ENCODE peak calls at places on chromosome 2, in ten cellular contexts. B is substantia nigra; S is activated naive CD8-positive, alpha-beta T cell treated with anti-CD3 and anti-CD28 coated beads for 36 hours; F is T-cell; M is G401; E is K562; Y is caudate nucleus; Q is renal cortical epithelial cell; V is activated CD4-positive, alpha-beta T cell treated with anti-CD3 and anti-CD28 coated beads, Interleukin-2, amount 50 U/mL, for 48 hours; U is stimulated activated CD8-positive, alpha-beta memory T cell treated with anti-CD3 and anti-CD28 coated beads, Interleukin-4, amount 100 ng/mL, for 4 hours. Z is an unnamed sample.

GRCh38 chr2:238936162-238937052 is 88.5 kb downstream of the TWIST2 start:
- DNase-seq in M (no peak), B (no peak), S (no peak), Y (no peak), E (no peak), V (no peak), Q (no peak), U (no peak), F (no peak), Z (no peak)

GRCh38 chr2:29518010-29518409 is 402.8 kb downstream of the CLIP4 start:
- DNase-seq in B (no peak), M (no peak), F (no peak), Y (no peak), E (no peak), V (no peak), Q (peak), U (no peak), S (no peak), Z (no peak)

GRCh38 chr2:69692424-69692823 is 48.9 kb upstream of the AAK1 start:
- DNase-seq in V (no peak), Y (no peak), E (no peak), Q (peak), S (no peak), U (no peak), M (no peak), F (no peak), B (no peak), Z (no peak)

GRCh38 chr2:42314892-42315468 is 46.0 kb downstream of the COX7A2L start:
- DNase-seq in U (no peak), F (no peak), Y (no peak), E (no peak), Q (peak), M (no peak), S (no peak), V (no peak), B (no peak), Z (no peak)

GRCh38 chr2:178074123-178075005 is 1.8 kb upstream of the PDE11A start:
- DNase-seq in S (no peak), F (no peak), Q (no peak), E (no peak), Y (no peak), V (no peak), B (no peak), M (no peak), U (no peak), Z (no peak)

GRCh38 chr2:188199716-188200128 is 92.0 kb upstream of the GULP1 start:
- DNase-seq in E (no peak), M (no peak), F (no peak), Y (no peak), B (no peak), U (no peak), Q (peak), V (no peak), S (no peak), Z (no peak)

GRCh38 chr2:239289545-239289944 is 111.3 kb downstream of the HDAC4 start:
- DNase-seq in V (no peak), Q (no peak), M (no peak), F (no peak), S (peak), U (no peak), Y (no peak), B (no peak), E (no peak), Z (no peak)

GRCh38 chr2:101759162-101759561 is 61.7 kb downstream of the MAP4K4 start:
- DNase-seq in F (no peak), M (no peak), S (no peak), Q (peak), E (no peak), B (no peak), U (no peak), Y (no peak), V (no peak), Z (no peak)

GRCh38 chr2:179165356-179166000 is 99.2 kb downstream of the SESTD1 start:
- DNase-seq in V (no peak), S (no peak), B (no peak), Q (no peak), F (no peak), M (no peak), E (no peak), U (no peak), Y (no peak), Z (no peak)

GRCh38 chr2:212414699-212415309 is 123.8 kb downstream of the ERBB4 start:
- DNase-seq in F (no peak), Q (no peak), S (no peak), B (no peak), U (no peak), E (no peak), Y (no peak), M (peak), V (no peak), Z (no peak)

GRCh38 chr2:147017976-147018645 is 826.7 kb upstream of the ACVR2A start:
- DNase-seq in V (no peak), F (no peak), B (no peak), Y (no peak), S (no peak), U (no peak), E (no peak), Q (no peak), M (no peak), Z (no peak)

GRCh38 chr2:240349133-240350005 is 86.1 kb upstream of the GPC1 start:
- DNase-seq in B (no peak), U (no peak), E (no peak), M (no peak), Y (no peak), V (no peak), F (no peak), Q (no peak), S (no peak), Z (no peak)

GRCh38 chr2:172380436-172381274 is 46.7 kb upstream of the ITGA6 start:
- DNase-seq in V (no peak), S (no peak), M (no peak), E (no peak), B (no peak), Y (no peak), U (no peak), Q (no peak), F (no peak), Z (no peak)

GRCh38 chr2:133477614-133477990 is 90.7 kb downstream of the NCKAP5 start:
- DNase-seq in U (no peak), B (no peak), Y (no peak), E (no peak), M (no peak), V (no peak), S (no peak), F (no peak), Q (no peak), Z (no peak)

GRCh38 chr2:179581605-179582004 is 279.8 kb downstream of the ZNF385B start:
- DNase-seq in V (no peak), E (peak), F (no peak), M (no peak), S (no peak), B (no peak), Y (no peak), U (no peak), Q (no peak), Z (no peak)

GRCh38 chr2:13919981-13920382 is 712.5 kb upstream of the LRATD1 start:
- DNase-seq in B (no peak), F (no peak), Q (peak), Y (no peak), S (no peak), U (no peak), M (no peak), E (no peak), V (no peak), Z (no peak)

GRCh38 chr2:120291464-120292311 is 39.0 kb downstream of the RALB start:
- DNase-seq in Y (no peak), M (no peak), V (no peak), E (peak), U (no peak), S (no peak), Q (peak), B (no peak), F (no peak), Z (no peak)

GRCh38 chr2:45320956-45321355 is 290.1 kb downstream of the SRBD1 start:
- DNase-seq in Q (no peak), B (no peak), S (no peak), Y (no peak), E (no peak), F (no peak), V (no peak), M (no peak), U (no peak), Z (no peak)

GRCh38 chr2:21694079-21694478 is 570.3 kb downstream of the TDRD15 start:
- DNase-seq in M (no peak), B (no peak), S (no peak), E (no peak), U (no peak), Y (no peak), F (no peak), V (no peak), Q (no peak), Z (no peak)

GRCh38 chr2:145096582-145096981 is 576.7 kb upstream of the ZEB2 start:
- DNase-seq in S (no peak), U (no peak), Y (no peak), B (no peak), F (no peak), V (no peak), M (no peak), E (no peak), Q (peak), Z (no peak)

GRCh38 chr2:62787381-62787780 is 81.9 kb downstream of the EHBP1 start:
- DNase-seq in S (no peak), M (peak), E (no peak), U (no peak), B (no peak), Y (no peak), F (no peak), V (no peak), Q (peak), Z (no peak)

GRCh38 chr2:228329279-228329678 is 147.8 kb upstream of the SPHKAP start:
- DNase-seq in S (no peak), E (no peak), U (no peak), V (no peak), B (no peak), F (no peak), Q (no peak), M (peak), Y (no peak), Z (no peak)